ENCODE peak calls at places on chromosomes 4 and X, in six cellular contexts. Z is lung, H is psoas muscle, N is colonic mucosa, K is right atrium auricular region, U is H9. X is an unnamed sample. For H3K9me3, the result is how much of the 10 kb centered on the place peaks cover.

GRCh38 chrX:4373777-4374176 is 660.3 kb upstream of the PRKX start:
- DNase-seq in K (no peak), N (no peak), H (no peak), U (no peak), Z (no peak), X (no peak)

GRCh38 chrX:149630681-149631292 is 805 bp downstream of the TMEM185A start:
- DNase-seq in N (no peak), Z (no peak), K (no peak), H (no peak), U (no peak), X (no peak)

GRCh38 chr4:51835854-51836253 is 7.1 kb upstream of the DCUN1D4 start:
- DNase-seq in U (no peak), K (no peak), Z (no peak), N (no peak), H (no peak), X (no peak)

GRCh38 chr4:47839259-47839658 is 1.4 kb upstream of the CORIN start:
- DNase-seq in U (no peak), Z (no peak), H (no peak), N (no peak), K (peak), X (no peak)

GRCh38 chrX:132612990-132613564 is 124.2 kb upstream of the MBNL3 start:
- DNase-seq in K (no peak), Z (no peak), H (peak), N (peak), U (peak), X (no peak)

GRCh38 chr4:159946983-159947645 is 844.2 kb downstream of the RAPGEF2 start:
- DNase-seq in N (no peak), U (no peak), H (no peak), Z (no peak), K (no peak), X (no peak)

GRCh38 chrX:24647257-24648058 is at the start of gene PCYT1B:
- DNase-seq in Z (peak), U (peak), N (peak), H (peak), K (peak), X (peak)

GRCh38 chr4:87353592-87353991 is 30.9 kb upstream of the HSD17B13 start:
- DNase-seq in N (no peak), U (peak), K (no peak), Z (peak), H (peak), X (peak)

GRCh38 chrX:873016-873415 is 242.4 kb downstream of the SHOX start:
- DNase-seq in Z (no peak), U (no peak), K (no peak), H (no peak), N (no peak), X (no peak)

GRCh38 chrX:937391-937790 is 275.1 kb downstream of the CRLF2 start:
- DNase-seq in H (no peak), N (no peak), K (no peak), U (no peak), Z (no peak), X (no peak)

GRCh38 chrX:97529801-97530200 is 646.1 kb downstream of the RPA4 start:
- DNase-seq in Z (no peak), K (no peak), H (no peak), U (no peak), N (no peak), X (no peak)

GRCh38 chrX:152072236-152072635 is 66.1 kb downstream of the MAGEA10 start:
- DNase-seq in Z (no peak), N (no peak), H (no peak), K (no peak), U (no peak), X (no peak)

GRCh38 chr4:17186916-17187315 is 288.5 kb upstream of the LDB2 start:
- DNase-seq in U (no peak), Z (no peak), N (no peak), H (no peak), K (no peak), X (no peak)

GRCh38 chrX:68985135-68985725 is 156.4 kb downstream of the EFNB1 start:
- DNase-seq in H (no peak), U (peak), Z (no peak), N (no peak), K (no peak), X (no peak)

GRCh38 chr4:142883433-142883832 is 37.3 kb upstream of the INPP4B start:
- DNase-seq in K (no peak), U (no peak), H (no peak), N (no peak), Z (no peak), X (no peak)

GRCh38 chr4:112448211-112448745 is 67.7 kb downstream of the NEUROG2 start:
- DNase-seq in U (no peak), H (no peak), N (no peak), Z (no peak), K (no peak), X (no peak)

GRCh38 chr4:176902710-176903323 is 110.1 kb upstream of the VEGFC start:
- DNase-seq in U (no peak), Z (no peak), N (no peak), K (no peak), H (no peak), X (no peak)

GRCh38 chr4:61442936-61443335 is 242.8 kb downstream of the ADGRL3 start:
- DNase-seq in H (no peak), Z (no peak), N (no peak), U (no peak), K (no peak), X (no peak)

GRCh38 chrX:154046262-154046771 is 26.6 kb upstream of the IRAK1 start:
- DNase-seq in H (no peak), U (no peak), Z (no peak), K (peak), N (no peak), X (no peak)

GRCh38 chrX:49003696-49004095 is 1.6 kb upstream of the GRIPAP1 start:
- DNase-seq in N (no peak), U (no peak), Z (no peak), H (no peak), K (no peak), X (no peak)

GRCh38 chr4:79141530-79141929 is 184.3 kb downstream of the NAA11 start:
- DNase-seq in U (peak), N (no peak), H (no peak), K (no peak), Z (no peak), X (no peak)

GRCh38 chrX:41010188-41010846 is 74.9 kb upstream of the USP9X start:
- DNase-seq in Z (peak), N (peak), U (peak), H (peak), K (peak), X (no peak)

GRCh38 chrX:107304141-107304540 is 97.7 kb downstream of the DNAAF6 start:
- DNase-seq in N (no peak), Z (no peak), H (no peak), U (no peak), K (no peak), X (no peak)

GRCh38 chr4:79160962-79161361 is 164.9 kb downstream of the NAA11 start:
- DNase-seq in N (no peak), Z (no peak), K (no peak), U (no peak), H (no peak), X (no peak)

GRCh38 chrX:111168314-111168713 is 72.3 kb downstream of the PAK3 start:
- DNase-seq in K (no peak), Z (no peak), H (no peak), U (peak), N (no peak), X (no peak)

GRCh38 chrX:27565992-27566391 is 24.2 kb upstream of the DCAF8L2 start:
- DNase-seq in U (no peak), N (no peak), Z (no peak), H (no peak), K (no peak), X (no peak)

GRCh38 chrX:150044556-150044955 is 106.3 kb upstream of the EOLA2 start:
- DNase-seq in N (no peak), Z (no peak), K (no peak), U (no peak), H (no peak), X (no peak)

GRCh38 chr4:124940387-124940786 is 227.9 kb upstream of the ANKRD50 start:
- DNase-seq in U (no peak), N (no peak), Z (no peak), K (no peak), H (no peak), X (no peak)

GRCh38 chr4:122744229-122744628 is 11.7 kb downstream of the BBS12 start:
- DNase-seq in N (no peak), U (no peak), Z (no peak), K (no peak), H (no peak), X (no peak)

GRCh38 chr4:153787156-153787555 is 1.7 kb downstream of the SFRP2 start:
- DNase-seq in K (no peak), N (no peak), Z (no peak), U (no peak), H (no peak), X (no peak)

GRCh38 chr4:76053730-76054129 is 17.9 kb upstream of the CXCL11 start:
- DNase-seq in U (no peak), Z (no peak), K (no peak), H (no peak), N (no peak), X (no peak)

GRCh38 chr4:76930721-76931481 is 18.7 kb upstream of the SEPTIN11 start:
- DNase-seq in H (no peak), U (no peak), K (no peak), Z (no peak), N (no peak), X (no peak)

GRCh38 chr4:89447543-89447942 is 139.9 kb upstream of the GPRIN3 start:
- DNase-seq in Z (no peak), N (no peak), U (no peak), K (no peak), H (no peak), X (no peak)

GRCh38 chr4:52103314-52103713 is 52.2 kb downstream of the SPATA18 start:
- DNase-seq in Z (no peak), U (no peak), H (no peak), N (no peak), K (no peak), X (no peak)

GRCh38 chr4:70603856-70604255 is 11.8 kb downstream of the AMBN start:
- DNase-seq in N (no peak), K (no peak), H (no peak), U (no peak), Z (no peak), X (no peak)

GRCh38 chrX:129000797-129001196 is 522.5 kb downstream of the SMARCA1 start:
- DNase-seq in K (no peak), Z (no peak), N (no peak), H (no peak), U (no peak), X (no peak)

DNA sequence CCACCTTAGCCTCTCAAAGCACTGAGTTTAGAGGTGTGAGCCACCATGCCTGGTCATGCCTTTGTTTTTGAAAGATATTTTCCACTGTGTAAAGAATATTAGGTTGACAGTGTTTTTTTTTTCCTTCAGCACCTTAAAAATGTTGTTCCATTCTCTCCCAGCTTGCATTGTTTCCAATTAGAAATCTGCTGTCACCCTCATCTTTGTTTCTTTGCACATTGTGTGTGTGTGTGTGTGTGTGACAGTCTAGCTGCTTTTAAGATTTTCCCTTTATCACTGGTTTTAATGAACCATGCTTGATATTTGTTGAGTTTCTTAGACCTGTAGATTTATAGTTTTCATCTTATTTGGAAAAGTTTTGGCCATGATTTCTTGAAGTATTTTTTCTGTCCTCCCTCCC is 79.0 kb upstream of the NKX1-1 start:
- DNase-seq in K (no peak), H (no peak), N (no peak), U (no peak), Z (no peak), X (no peak)
- H3K9me3 ChIP-seq in K (half or more), H (under half), N (under half), U (under half), Z (under half), X (under half)

DNA sequence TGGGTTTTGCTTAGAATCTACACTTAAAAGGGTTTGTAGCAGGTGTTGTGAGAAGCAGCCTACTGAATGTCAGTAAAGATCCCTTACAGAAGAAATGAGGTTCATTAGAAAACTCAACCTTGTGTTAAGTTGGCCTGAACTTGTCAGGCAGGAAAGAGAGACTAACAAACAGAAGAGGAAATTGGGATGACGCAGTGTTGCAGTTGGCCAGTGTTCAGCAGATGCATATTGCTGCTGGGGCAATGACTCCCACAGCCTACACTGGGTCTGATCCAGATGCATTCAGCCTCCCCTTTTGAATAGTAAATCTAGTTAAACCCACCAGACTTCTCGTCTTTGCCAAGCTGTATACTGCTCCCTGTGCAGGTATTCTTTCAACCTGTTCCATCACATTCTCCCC is 409.4 kb downstream of the UBE2NL start:
- DNase-seq in N (no peak), K (no peak), U (no peak), Z (no peak), H (no peak), X (no peak)
- H3K9me3 ChIP-seq in N (under half), K (under half), U (under half), Z (under half), H (under half), X (under half)

GRCh38 chrX:64334467-64334866 is 60.8 kb downstream of the MTMR8 start:
- DNase-seq in H (no peak), K (no peak), Z (no peak), N (peak), U (no peak), X (no peak)

GRCh38 chrX:64330284-64330683 is 65.0 kb downstream of the MTMR8 start:
- DNase-seq in H (no peak), N (no peak), K (no peak), Z (no peak), U (no peak), X (no peak)
- H3K9me3 ChIP-seq in H (under half), N (under half), K (under half), Z (under half), U (under half), X (under half)

GRCh38 chr4:39522068-39522467 is 5.2 kb downstream of the UGDH start:
- DNase-seq in K (no peak), N (no peak), Z (no peak), U (no peak), H (no peak), X (no peak)
- H3K9me3 ChIP-seq in K (under half), N (under half), Z (under half), U (under half), H (under half), X (under half)